ENCODE peak calls at places on chromosomes 4 and X, in seven cellular contexts. K is SK-N-SH, Y is GM12878, W is HCT116, E is HepG2, F is K562, D is H1. C is an unnamed sample. For H3K27me3, the result is how much of the 10 kb centered on the place peaks cover.

GRCh38 chr4:73721901-73722300 is 18.5 kb upstream of the CXCL8 start:
- DNase-seq in D (no peak), E (no peak), F (no peak), W (no peak), Y (no peak), K (no peak), C (no peak)

GRCh38 chr4:158993895-158994294 is 109.0 kb upstream of the RAPGEF2 start:
- DNase-seq in F (no peak), K (no peak), E (no peak), Y (no peak), D (no peak), W (no peak), C (no peak)

GRCh38 chrX:46820391-46821100 is 16.3 kb upstream of the RP2 start:
- DNase-seq in W (no peak), E (no peak), K (no peak), F (no peak), D (no peak), Y (no peak), C (no peak)

GRCh38 chr4:3679071-3679825 is 86.9 kb upstream of the ADRA2C start:
- DNase-seq in D (no peak), E (no peak), F (no peak), W (no peak), K (no peak), Y (no peak), C (no peak)

GRCh38 chr4:176735300-176735699 is 57.4 kb downstream of the VEGFC start:
- DNase-seq in D (no peak), Y (no peak), E (no peak), K (no peak), F (no peak), W (no peak), C (no peak)

GRCh38 chrX:40087574-40088298 is 10.0 kb downstream of the BCOR start:
- DNase-seq in D (no peak), K (peak), Y (no peak), W (no peak), F (no peak), E (no peak), C (no peak)

GRCh38 chr4:8228319-8229250 is 29.5 kb downstream of the SH3TC1 start:
- DNase-seq in Y (peak), D (no peak), W (no peak), E (no peak), K (no peak), F (peak), C (no peak)

GRCh38 chrX:40106677-40107290 is 9.0 kb upstream of the BCOR start:
- DNase-seq in W (no peak), K (peak), Y (no peak), D (no peak), F (no peak), E (no peak), C (no peak)

GRCh38 chr4:133592106-133592505 is 443.0 kb downstream of the PCDH10 start:
- DNase-seq in D (no peak), E (no peak), Y (no peak), F (no peak), K (no peak), W (no peak), C (no peak)

GRCh38 chrX:72041166-72041565 is 90.5 kb downstream of the RTL5 start:
- DNase-seq in W (no peak), Y (no peak), E (no peak), D (no peak), F (no peak), K (no peak), C (no peak)

GRCh38 chrX:137878401-137878800 is 312.5 kb downstream of the ZIC3 start:
- DNase-seq in F (no peak), K (no peak), E (no peak), D (no peak), W (no peak), Y (no peak), C (no peak)

GRCh38 chrX:65745427-65745826 is 78.0 kb downstream of the MSN start:
- DNase-seq in E (no peak), F (no peak), W (no peak), D (no peak), Y (no peak), K (no peak), C (no peak)

GRCh38 chrX:37378399-37378798 is 29.2 kb downstream of the PRRG1 start:
- DNase-seq in Y (no peak), E (no peak), D (no peak), W (no peak), K (no peak), F (no peak), C (no peak)

GRCh38 chrX:104018126-104018525 is 4.6 kb upstream of the H2BW1 start:
- DNase-seq in W (no peak), E (no peak), Y (no peak), D (no peak), K (no peak), F (no peak), C (no peak)

GRCh38 chrX:18887821-18888205 is 96.1 kb downstream of the PHKA2 start:
- DNase-seq in K (no peak), D (no peak), Y (no peak), W (no peak), E (no peak), F (no peak), C (no peak)

GRCh38 chr4:7828011-7828720 is 111.5 kb downstream of the AFAP1 start:
- DNase-seq in Y (no peak), D (no peak), W (no peak), K (peak), F (no peak), E (no peak), C (peak)

GRCh38 chr4:683247-683897 is 5.6 kb downstream of the SLC49A3 start:
- DNase-seq in D (no peak), F (no peak), W (no peak), Y (no peak), K (no peak), E (no peak), C (no peak)

GRCh38 chrX:97672138-97672537 is 788.4 kb downstream of the RPA4 start:
- DNase-seq in D (no peak), F (no peak), E (no peak), W (no peak), K (no peak), Y (no peak), C (no peak)

GRCh38 chr4:41715155-41715554 is 33.4 kb downstream of the PHOX2B start:
- DNase-seq in K (no peak), W (no peak), Y (no peak), D (no peak), E (no peak), F (no peak), C (no peak)
- H3K27me3 ChIP-seq in K (under half), W (under half), Y (under half), D (under half), E (under half), F (under half), C (under half)

GRCh38 chr4:165207016-165207430 is 338 bp upstream of the KLHL2 start:
- DNase-seq in E (no peak), F (no peak), D (no peak), Y (no peak), K (no peak), W (no peak), C (no peak)

GRCh38 chr4:165208741-165209388 is 1.5 kb downstream of the KLHL2 start:
- DNase-seq in Y (no peak), F (no peak), D (no peak), W (no peak), K (no peak), E (no peak), C (no peak)

GRCh38 chr4:165208322-165208652 is 926 bp downstream of the KLHL2 start:
- DNase-seq in F (no peak), W (no peak), E (no peak), D (no peak), Y (no peak), K (no peak), C (no peak)

GRCh38 chr4:165209796-165210195 is 2.4 kb downstream of the KLHL2 start:
- DNase-seq in D (no peak), F (no peak), E (no peak), K (no peak), Y (no peak), W (no peak), C (no peak)

GRCh38 chr4:165207431-165208321 is at the start of gene KLHL2:
- DNase-seq in D (peak), E (peak), W (no peak), K (peak), Y (no peak), F (peak), C (peak)
- TF ChIP-seq YY1 in D (no peak), E (peak), W (no peak), K (no peak), Y (peak), F (peak), C (no peak)

GRCh38 chr4:132124624-132124974 is 1024.5 kb upstream of the PCDH10 start:
- DNase-seq in Y (no peak), F (no peak), W (no peak), D (no peak), E (no peak), K (no peak), C (no peak)

GRCh38 chr4:132125131-132125530 is 1024.0 kb upstream of the PCDH10 start:
- DNase-seq in Y (no peak), E (no peak), W (no peak), K (no peak), D (no peak), F (no peak), C (peak)

DNA sequence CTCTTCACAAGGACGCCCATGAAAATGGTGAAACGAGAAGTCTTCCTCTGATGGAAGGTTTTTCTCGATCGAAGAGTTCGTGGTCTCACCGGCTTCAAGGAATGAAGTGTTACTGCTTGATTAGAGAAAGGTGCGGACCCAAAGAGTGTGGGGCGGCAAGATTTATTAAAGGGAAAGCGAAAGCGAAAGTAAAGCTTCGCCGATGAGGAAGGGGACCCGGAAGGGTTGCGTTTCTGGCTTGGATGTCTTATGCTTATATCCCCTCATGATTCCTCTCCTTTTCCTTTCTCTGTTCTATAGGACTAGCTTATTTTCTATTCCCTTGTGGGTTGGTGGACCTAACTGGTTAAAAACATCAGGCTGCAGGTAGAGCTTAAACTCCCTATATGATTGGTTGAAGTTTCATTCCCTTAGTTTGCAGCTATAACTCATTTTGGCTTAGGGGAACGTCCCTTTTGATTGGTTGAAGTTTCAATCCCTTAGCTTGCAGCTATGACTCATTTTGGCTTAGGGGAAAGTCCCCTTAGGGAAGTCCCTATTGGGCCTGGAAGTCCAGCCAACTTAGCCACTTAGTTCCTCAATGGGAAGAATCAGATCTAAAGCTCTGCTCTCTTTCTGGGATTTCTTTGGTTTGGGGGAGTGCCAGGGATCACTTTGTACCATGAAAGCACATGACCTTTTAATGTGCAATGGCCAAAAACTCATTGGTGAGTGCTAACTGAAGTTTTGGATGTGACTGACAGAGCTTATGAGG is 1025.0 kb upstream of the PCDH10 start:
- DNase-seq in E (no peak), D (peak), K (no peak), Y (peak), W (peak), F (peak), C (no peak)
- H3K9ac ChIP-seq in E (no peak), D (no peak), K (no peak), Y (no peak), W (peak), F (no peak), C (no peak)

GRCh38 chr4:110630621-110631402 is 7.9 kb upstream of the PITX2 start:
- DNase-seq in D (peak), F (no peak), K (no peak), W (no peak), Y (no peak), E (no peak), C (no peak)
- H3K27me3 ChIP-seq in D (half or more), F (half or more), K (half or more), W (under half), Y (under half), E (half or more), C (half or more)

GRCh38 chr4:11424000-11424399 is 4.7 kb downstream of the HS3ST1 start:
- DNase-seq in D (no peak), E (peak), Y (no peak), F (peak), K (peak), W (no peak), C (peak)
- TF ChIP-seq YY1 in D (no peak), E (no peak), Y (no peak), F (no peak), K (no peak), W (no peak), C (no peak)

GRCh38 chr4:84497835-84498202 is 1.3 kb downstream of the NKX6-1 start:
- DNase-seq in D (peak), W (no peak), K (no peak), E (no peak), Y (no peak), F (no peak), C (no peak)

GRCh38 chr4:84497220-84497834 is 1.8 kb downstream of the NKX6-1 start:
- DNase-seq in E (no peak), W (no peak), F (no peak), K (peak), D (peak), Y (no peak), C (no peak)

GRCh38 chr4:84495448-84496221 is 3.5 kb downstream of the NKX6-1 start:
- DNase-seq in F (no peak), W (no peak), D (peak), Y (no peak), K (no peak), E (no peak), C (no peak)

GRCh38 chr4:84498203-84499026 is 677 bp downstream of the NKX6-1 start:
- DNase-seq in K (peak), W (peak), D (no peak), F (no peak), E (no peak), Y (no peak), C (no peak)

GRCh38 chr4:84496356-84497219 is 2.5 kb downstream of the NKX6-1 start:
- DNase-seq in F (no peak), Y (no peak), D (peak), W (no peak), K (peak), E (no peak), C (no peak)
- H3K9ac ChIP-seq in F (no peak), Y (no peak), D (no peak), W (peak), K (no peak), E (no peak), C (peak)

GRCh38 chrX:31331045-31331444 is 259.2 kb upstream of the FTHL17 start:
- DNase-seq in K (no peak), E (no peak), F (no peak), D (no peak), Y (no peak), W (no peak), C (no peak)
- H3K27me3 ChIP-seq in K (under half), E (under half), F (under half), D (under half), Y (under half), W (under half), C (under half)

GRCh38 chr4:82519072-82519471 is 42.7 kb downstream of the TMEM150C start:
- DNase-seq in W (no peak), K (no peak), E (no peak), F (no peak), D (no peak), Y (no peak), C (no peak)
- TF ChIP-seq YY1 in W (no peak), K (no peak), E (no peak), F (no peak), D (no peak), Y (no peak), C (no peak)

GRCh38 chr4:10105421-10105820 is 11.2 kb downstream of the WDR1 start:
- DNase-seq in W (no peak), D (no peak), Y (no peak), F (no peak), K (no peak), E (no peak), C (no peak)

GRCh38 chr4:10106421-10107039 is 10.1 kb downstream of the WDR1 start:
- DNase-seq in W (peak), K (peak), D (no peak), E (no peak), F (no peak), Y (no peak), C (peak)

GRCh38 chr4:10107111-10108091 is 9.2 kb downstream of the WDR1 start:
- DNase-seq in E (no peak), K (no peak), F (no peak), W (no peak), D (peak), Y (no peak), C (no peak)

GRCh38 chr4:10104991-10105276 is 11.7 kb downstream of the WDR1 start:
- DNase-seq in D (no peak), E (no peak), F (no peak), W (no peak), K (no peak), Y (no peak), C (no peak)

GRCh38 chr4:10105920-10106319 is 10.7 kb downstream of the WDR1 start:
- DNase-seq in E (no peak), K (no peak), Y (no peak), D (no peak), F (no peak), W (no peak), C (no peak)
- H3K9ac ChIP-seq in E (no peak), K (no peak), Y (no peak), D (no peak), F (peak), W (peak), C (no peak)

C was measured in NT2/D1.